ENCODE peak calls at places on chromosomes 7 and 10, in six cellular contexts. G is ureter, R is GOT3, K is iris pigment epithelial cell, F is mucosa of gallbladder, N is NCI-H69. M is an unnamed sample.

GRCh38 chr7:149568218-149568617 is 70.6 kb upstream of the ZNF746 start:
- DNase-seq in R (no peak), F (no peak), N (no peak), G (no peak), K (no peak), M (no peak)

GRCh38 chr10:123150986-123151738 is 3.0 kb upstream of the BUB3 start:
- DNase-seq in F (no peak), N (peak), K (no peak), R (no peak), G (no peak), M (no peak)

GRCh38 chr7:141686074-141686473 is 15.9 kb downstream of the DENND11 start:
- DNase-seq in F (no peak), K (no peak), R (no peak), N (no peak), G (no peak), M (no peak)

GRCh38 chr7:158285383-158285770 is 302.2 kb downstream of the PTPRN2 start:
- DNase-seq in K (no peak), F (no peak), R (no peak), N (no peak), G (no peak), M (no peak)

GRCh38 chr7:107661081-107661864 is 645 bp downstream of the SLC26A4 start:
- DNase-seq in G (peak), R (no peak), F (peak), K (peak), N (peak), M (no peak)

GRCh38 chr7:36023025-36023424 is 130.0 kb upstream of the EEPD1 start:
- DNase-seq in F (no peak), G (no peak), N (no peak), R (no peak), K (no peak), M (no peak)

GRCh38 chr7:151123485-151124204 is 37.4 kb downstream of the AGAP3 start:
- DNase-seq in G (peak), K (peak), R (peak), N (peak), F (peak), M (no peak)

GRCh38 chr10:19730071-19730470 is 86.2 kb upstream of the PLXDC2 start:
- DNase-seq in K (peak), R (no peak), N (no peak), G (no peak), F (no peak), M (no peak)

GRCh38 chr10:74738052-74738451 is 88.3 kb upstream of the KAT6B start:
- DNase-seq in G (no peak), N (no peak), F (no peak), R (no peak), K (peak), M (no peak)

M was measured in CMK.